ENCODE peak calls at places on chromosome 9, in four cellular contexts. Q is hepatocyte, W is psoas muscle, B is PC-3. O is an unnamed sample.

GRCh38 chr9:38687389-38687842 is 32.5 kb downstream of the FAM240B start:
- DNase-seq in B (peak; percentile 44), Q (peak; percentile 60), W (no peak), O (peak; percentile 53)

GRCh38 chr9:72485821-72486605 is 35.4 kb upstream of the TMC1 start:
- DNase-seq in Q (no peak), B (no peak), W (no peak), O (no peak)

GRCh38 chr9:87844471-87844870 is 38.2 kb upstream of the SPATA31E1 start:
- DNase-seq in B (no peak), Q (no peak), W (no peak), O (no peak)

GRCh38 chr9:129828051-129828450 is 4.1 kb upstream of the TOR1A start:
- DNase-seq in W (no peak), Q (no peak), B (no peak), O (no peak)

GRCh38 chr9:114448706-114449105 is 56.6 kb downstream of the WHRN start:
- DNase-seq in Q (no peak), W (no peak), B (peak; percentile 52), O (no peak)

GRCh38 chr9:132837501-132838268 is 40.4 kb downstream of the AK8 start:
- DNase-seq in W (no peak), B (no peak), Q (no peak), O (no peak)

GRCh38 chr9:76374702-76375543 is 19.3 kb downstream of the RFK start:
- DNase-seq in B (peak; percentile 72), Q (peak; percentile 87), W (peak; percentile 80), O (peak; percentile 45)

GRCh38 chr9:97057651-97058050 is 18.7 kb upstream of the CTSV start:
- DNase-seq in W (no peak), B (no peak), Q (no peak), O (no peak)

GRCh38 chr9:100700689-100701318 is 122.9 kb downstream of the CAVIN4 start:
- DNase-seq in Q (peak; percentile 54), W (no peak), B (peak; percentile 22), O (peak; percentile 45)

GRCh38 chr9:128409998-128410397 is 10.7 kb upstream of the CERCAM start:
- DNase-seq in W (no peak), Q (no peak), B (peak; percentile 43), O (no peak)

GRCh38 chr9:13943176-13943575 is 370.8 kb downstream of the NFIB start:
- DNase-seq in W (no peak), B (no peak), Q (no peak), O (no peak)

GRCh38 chr9:104091708-104092107 is 2.4 kb upstream of the SMC2 start:
- DNase-seq in W (no peak), B (no peak), Q (no peak), O (peak; percentile 40)

GRCh38 chr9:34989946-34990635 is 546 bp downstream of the DNAJB5 start:
- DNase-seq in W (peak; percentile 86), Q (peak; percentile 91), B (peak; percentile 33), O (no peak)

GRCh38 chr9:119009253-119009652 is 360.0 kb downstream of the BRINP1 start:
- DNase-seq in B (no peak), Q (no peak), W (no peak), O (no peak)

GRCh38 chr9:16266648-16267276 is 603.7 kb downstream of the BNC2 start:
- DNase-seq in W (no peak), B (peak; percentile 22), Q (no peak), O (no peak)

GRCh38 chr9:71936066-71936465 is 24.6 kb downstream of the C9orf85 start:
- DNase-seq in W (no peak), B (no peak), Q (no peak), O (no peak)

GRCh38 chr9:131084661-131085369 is 11.5 kb upstream of the AIF1L start:
- DNase-seq in B (no peak), Q (no peak), W (no peak), O (no peak)

GRCh38 chr9:136086213-136086881 is 8.7 kb downstream of the NACC2 start:
- DNase-seq in B (no peak), W (peak; percentile 57), Q (no peak), O (peak; percentile 31)

GRCh38 chr9:4741365-4742031 is 496 bp upstream of the AK3 start:
- DNase-seq in Q (peak; percentile 51), B (peak; percentile 18), W (no peak), O (peak; percentile 53)

GRCh38 chr9:132383462-132383883 is 23.2 kb downstream of the TTF1 start:
- DNase-seq in W (no peak), Q (no peak), B (no peak), O (no peak)

GRCh38 chr9:26243722-26244121 is 565.5 kb upstream of the TUSC1 start:
- DNase-seq in W (no peak), Q (no peak), B (peak; percentile 81), O (no peak)

GRCh38 chr9:91954841-91955471 is 4.9 kb upstream of the ROR2 start:
- DNase-seq in Q (peak; percentile 86), B (peak; percentile 53), W (no peak), O (peak; percentile 53)

GRCh38 chr9:114852050-114852594 is 46.3 kb upstream of the TNFSF15 start:
- DNase-seq in Q (no peak), B (peak; percentile 78), W (no peak), O (peak; percentile 28)

GRCh38 chr9:95107976-95108375 is 209.5 kb downstream of the FANCC start:
- DNase-seq in Q (no peak), B (no peak), W (no peak), O (no peak)

GRCh38 chr9:137435980-137436760 is 5.0 kb downstream of the ENTPD8 start:
- DNase-seq in B (peak; percentile 90), Q (peak; percentile 85), W (peak; percentile 86), O (peak; percentile 95)

GRCh38 chr9:35490155-35490909 is 421 bp downstream of the RUSC2 start:
- DNase-seq in W (peak; percentile 63), B (no peak), Q (peak; percentile 51), O (peak; percentile 39)

DNA sequence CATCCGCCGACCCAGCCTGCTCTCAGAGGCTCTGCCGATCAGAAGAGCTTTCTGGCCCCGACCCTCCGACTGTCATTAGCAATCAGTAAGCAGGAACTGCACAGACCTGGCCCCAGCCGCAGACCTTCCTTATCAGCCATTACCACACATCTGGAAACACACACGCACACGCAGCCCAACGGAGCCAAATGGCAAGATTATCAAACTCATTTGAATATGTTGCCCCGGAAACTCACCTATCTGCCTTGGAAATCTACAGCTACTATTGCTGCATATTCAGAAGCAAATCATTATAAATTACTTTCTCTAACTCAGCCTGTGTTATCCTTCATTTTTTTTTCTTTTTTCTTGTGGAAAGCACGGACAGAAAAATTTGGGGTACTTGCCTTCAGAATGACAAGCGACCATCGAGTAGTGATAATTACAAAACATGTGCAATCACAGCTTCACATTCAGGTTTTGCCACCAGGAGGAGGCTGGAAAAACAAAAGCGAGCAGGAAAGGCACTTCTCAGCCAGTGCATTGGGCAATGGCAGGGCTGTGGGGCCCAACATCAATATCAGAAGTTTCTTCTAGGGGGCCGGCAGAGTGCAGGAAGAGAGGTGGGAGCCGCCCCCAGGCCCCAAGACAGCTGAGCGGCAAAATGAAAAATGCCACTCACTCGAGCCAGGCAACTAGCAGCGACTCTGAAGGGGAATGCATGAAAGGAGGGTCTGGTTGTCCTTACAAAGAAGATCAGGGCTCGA is 122.3 kb downstream of the VAV2 start:
- DNase-seq in W (no peak), Q (peak; percentile 52), B (no peak), O (peak; percentile 87)
- H3K4me3 ChIP-seq in W (no peak overlapping the region), Q (no peak overlapping the region), B (no peak overlapping the region), O (no peak overlapping the region)

DNA sequence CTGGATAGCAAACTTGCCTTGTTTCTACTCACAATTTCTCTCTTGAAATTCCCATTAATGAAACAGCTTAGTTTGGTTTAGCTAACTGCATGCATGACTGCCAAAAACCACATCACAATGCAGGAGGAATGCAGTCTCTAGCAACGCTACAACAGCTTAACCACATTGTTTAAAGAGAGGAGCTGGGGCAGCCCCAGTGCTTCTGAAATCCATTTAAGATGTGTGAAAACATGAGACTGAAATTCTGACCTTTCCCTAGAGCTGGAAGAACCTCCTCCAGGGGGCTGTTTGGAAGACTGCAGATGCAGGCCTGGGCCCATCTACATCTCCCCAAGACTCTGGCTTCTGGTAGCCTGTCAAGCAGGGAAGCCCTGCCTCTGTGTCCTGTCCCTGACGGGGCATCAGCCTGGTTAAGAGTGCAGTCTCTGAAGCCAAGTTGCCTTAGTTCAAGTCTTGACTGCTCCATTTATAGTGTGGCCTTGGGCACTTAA is 157.1 kb downstream of the ZNF462 start:
- DNase-seq in W (no peak), B (peak; percentile 76), Q (peak; percentile 22), O (no peak)
- H3K27ac ChIP-seq in W (no peak overlapping the region), B (no peak overlapping the region), Q (no peak overlapping the region), O (no peak overlapping the region)

GRCh38 chr9:109014267-109015025 is 1.1 kb upstream of the CTNNAL1 start:
- DNase-seq in W (no peak), Q (peak; percentile 70), B (no peak), O (peak; percentile 52)
- H3K4me3 ChIP-seq in W (peak overlapping the region; percentile 93), Q (peak overlapping the region; percentile 6), B (no peak overlapping the region), O (no peak overlapping the region)

GRCh38 chr9:99368341-99369326 is 146.6 kb downstream of the SEC61B start:
- DNase-seq in Q (no peak), W (peak; percentile 86), B (peak; percentile 40), O (peak; percentile 60)
- H3K27ac ChIP-seq in Q (no peak overlapping the region), W (peak overlapping the region; percentile 92), B (no peak overlapping the region), O (no peak overlapping the region)

GRCh38 chr9:83536332-83536731 is 1.9 kb downstream of the FRMD3 start:
- DNase-seq in B (no peak), Q (no peak), W (no peak), O (no peak)

GRCh38 chr9:83538172-83538889 is at the start of gene FRMD3:
- DNase-seq in B (peak; percentile 78), Q (peak; percentile 87), W (peak; percentile 91), O (peak; percentile 88)

GRCh38 chr9:83535736-83536135 is 2.5 kb downstream of the FRMD3 start:
- DNase-seq in W (no peak), B (no peak), Q (no peak), O (no peak)

GRCh38 chr9:83537331-83538171 is 650 bp downstream of the FRMD3 start:
- DNase-seq in W (no peak), Q (peak; percentile 24), B (no peak), O (peak; percentile 30)

DNA sequence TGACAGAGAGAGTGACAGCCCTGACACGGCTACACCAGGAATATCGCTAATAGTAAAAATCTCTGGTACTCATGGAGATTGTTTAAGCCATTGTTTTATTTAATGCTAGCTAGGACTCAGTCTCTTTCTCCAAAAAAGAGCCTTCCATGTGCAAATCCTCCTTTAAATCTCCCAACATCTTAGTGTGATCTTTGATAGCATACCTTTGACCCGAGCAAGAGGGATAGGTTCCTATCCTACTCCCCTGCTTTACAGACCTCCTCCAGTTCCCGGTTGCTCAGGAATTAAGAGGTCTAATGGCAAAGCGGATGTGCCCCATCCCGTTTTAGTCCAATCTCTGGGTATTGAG is 663 bp upstream of the FRMD3 start:
- DNase-seq in Q (no peak), B (no peak), W (no peak), O (no peak)
- H3K4me3 ChIP-seq in Q (peak overlapping the region; percentile 81), B (peak overlapping the region; percentile 82), W (peak overlapping the region; percentile 85), O (peak overlapping the region; percentile 77)